ENCODE peak calls at places on chromosome 11, in five cellular contexts. L is transverse colon, G is HL-60, X is K562, F is prostate gland. M is an unnamed sample.

GRCh38 chr11:11626128-11626527 is 4.3 kb upstream of the GALNT18 start:
- DNase-seq in L (no peak), G (no peak), X (no peak), F (no peak), M (no peak)

GRCh38 chr11:11027271-11027670 is 169.4 kb upstream of the ZBED5 start:
- DNase-seq in L (no peak), G (no peak), X (no peak), F (no peak), M (no peak)

GRCh38 chr11:32173435-32173834 is 82.6 kb downstream of the RCN1 start:
- DNase-seq in L (peak), G (peak), X (peak), F (peak), M (peak)

GRCh38 chr11:70712471-70712870 is 314.1 kb downstream of the CTTN start:
- DNase-seq in L (peak), G (no peak), X (peak), F (no peak), M (no peak)

GRCh38 chr11:12331239-12331874 is 46.0 kb upstream of the PARVA start:
- DNase-seq in L (peak), G (peak), X (peak), F (peak), M (peak)

GRCh38 chr11:69491071-69492031 is 9.9 kb downstream of the LINC01488 start:
- DNase-seq in L (no peak), G (no peak), X (no peak), F (no peak), M (no peak)

GRCh38 chr11:35214792-35215193 is 75.8 kb downstream of the CD44 start:
- DNase-seq in L (no peak), G (no peak), X (no peak), F (no peak), M (no peak)

GRCh38 chr11:122202951-122203456 is 87.0 kb upstream of the BLID start:
- DNase-seq in L (peak), G (peak), X (peak), F (peak), M (peak)

GRCh38 chr11:66744485-66745355 is 15.7 kb upstream of the SPTBN2 start:
- DNase-seq in L (peak), G (peak), X (peak), F (peak), M (peak)

GRCh38 chr11:86797133-86797532 is 3.2 kb upstream of the PRSS23 start:
- DNase-seq in L (no peak), G (no peak), X (no peak), F (no peak), M (no peak)

GRCh38 chr11:4203603-4204360 is 109.2 kb downstream of the RRM1 start:
- DNase-seq in L (no peak), G (no peak), X (no peak), F (no peak), M (no peak)

GRCh38 chr11:77250881-77251640 is 50.4 kb downstream of the GDPD4 start:
- DNase-seq in L (no peak), G (no peak), X (no peak), F (no peak), M (no peak)

GRCh38 chr11:11860103-11860979 is 18.6 kb downstream of the USP47 start:
- DNase-seq in L (no peak), G (no peak), X (no peak), F (no peak), M (no peak)

GRCh38 chr11:69962152-69962551 is 116.0 kb upstream of the ANO1 start:
- DNase-seq in L (peak), G (no peak), X (peak), F (no peak), M (no peak)

GRCh38 chr11:65403607-65404121 is 17.2 kb downstream of the FRMD8 start:
- DNase-seq in L (no peak), G (peak), X (no peak), F (no peak), M (no peak)

GRCh38 chr11:111718436-111719325 is 47.5 kb downstream of the PPP2R1B start:
- DNase-seq in L (peak), G (no peak), X (no peak), F (peak), M (no peak)
- TF ChIP-seq POLR2AphosphoS5 in L (peak), G (no peak), X (no peak), F (peak), M (no peak)

GRCh38 chr11:394858-395655 is 1.0 kb downstream of the PKP3 start:
- DNase-seq in L (no peak), G (no peak), X (peak), F (no peak), M (no peak)

GRCh38 chr11:394034-394857 is at the start of gene PKP3:
- DNase-seq in L (peak), G (no peak), X (peak), F (peak), M (peak)

GRCh38 chr11:396948-397548 is 3.0 kb downstream of the PKP3 start:
- DNase-seq in L (peak), G (peak), X (no peak), F (no peak), M (no peak)

GRCh38 chr11:395866-396265 is 1.9 kb downstream of the PKP3 start:
- DNase-seq in L (no peak), G (no peak), X (no peak), F (no peak), M (no peak)

DNA sequence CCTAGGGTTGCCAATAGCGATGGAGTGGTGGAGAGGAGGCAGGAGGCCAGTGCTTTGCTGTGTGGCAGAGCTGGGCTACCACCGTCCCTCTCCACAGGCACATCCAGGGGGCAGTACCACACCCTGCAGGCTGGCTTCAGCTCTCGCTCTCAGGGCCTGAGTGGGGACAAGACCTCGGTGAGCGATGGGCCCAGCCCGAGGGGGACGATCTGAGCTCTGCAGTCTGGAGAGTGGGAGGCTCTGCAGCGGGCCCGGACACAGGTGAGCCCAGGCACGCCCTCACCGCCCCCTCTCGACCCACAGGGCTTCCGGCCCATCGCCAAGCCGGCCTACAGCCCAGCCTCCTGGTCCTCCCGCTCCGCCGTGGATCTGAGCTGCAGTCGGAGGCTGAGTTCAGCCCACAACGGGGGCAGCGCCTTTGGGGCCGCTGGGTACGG is 2.5 kb downstream of the PKP3 start:
- DNase-seq in L (no peak), G (peak), X (no peak), F (no peak), M (no peak)
- TF ChIP-seq CTCF in L (no peak), G (peak), X (no peak), F (no peak), M (no peak)

GRCh38 chr11:3052109-3052479 is 5.1 kb downstream of the CARS1 start:
- DNase-seq in L (no peak), G (no peak), X (no peak), F (no peak), M (no peak)
- TF ChIP-seq POLR2AphosphoS5 in L (no peak), G (no peak), X (no peak), F (no peak), M (no peak)

GRCh38 chr11:124799384-124800225 is 601 bp downstream of the MSANTD2 start:
- DNase-seq in L (peak), G (peak), X (peak), F (peak), M (no peak)
- TF ChIP-seq CTCF in L (no peak), G (no peak), X (no peak), F (no peak), M (no peak)

DNA sequence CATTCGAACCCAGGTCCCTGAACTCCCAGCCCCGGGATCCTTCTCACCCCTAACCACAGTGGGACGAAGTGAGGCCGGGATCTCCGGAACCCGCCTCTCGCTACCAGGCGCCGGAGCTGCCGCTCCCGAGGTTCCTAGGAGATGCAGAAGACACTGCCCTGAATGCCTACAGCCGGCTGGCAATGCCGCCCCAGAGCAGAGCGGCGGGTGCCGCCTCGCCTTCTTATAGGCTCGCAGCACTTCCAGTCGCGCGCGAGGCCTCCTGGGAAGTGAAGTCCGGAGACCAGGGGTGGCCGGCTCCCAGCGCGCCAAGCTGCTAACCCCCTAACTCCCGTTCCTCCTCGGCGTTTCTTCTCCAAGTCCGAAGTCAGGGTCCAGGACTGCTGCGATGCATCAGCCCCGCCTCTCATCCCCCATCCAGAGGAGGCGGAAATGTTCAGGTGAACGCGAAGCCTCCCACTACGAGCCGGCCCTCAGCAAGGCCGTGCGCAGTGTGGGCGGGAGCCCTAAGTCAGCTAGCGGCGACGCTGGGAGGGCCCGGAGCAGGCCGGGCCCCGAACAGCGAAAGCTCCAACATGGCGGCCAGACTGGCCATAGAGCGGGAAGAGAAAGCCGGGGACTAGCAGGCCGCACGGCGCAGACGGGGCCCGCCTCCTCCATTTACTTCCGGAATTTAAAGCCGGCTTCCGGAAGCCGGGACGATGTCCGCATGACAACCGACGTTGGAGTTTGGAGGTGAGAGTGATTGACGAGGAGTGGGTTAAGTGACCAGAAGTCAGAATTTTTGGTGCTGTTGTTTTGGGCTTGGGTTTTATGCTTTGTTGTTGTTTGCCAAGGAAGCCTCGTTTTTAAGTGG is at the start of the genes CYB561A3 and TMEM138:
- DNase-seq in L (peak), G (peak), X (peak), F (peak), M (peak)
- TF ChIP-seq POLR2AphosphoS5 in L (peak), G (peak), X (peak), F (peak), M (peak)

M was measured in breast epithelium.